ENCODE peak calls at places on chromosome 18, in four cellular contexts. One of them, this sample, is unnamed.

GRCh38 chr18:9631814-9632496 is 17.6 kb upstream of the PPP4R1 start:
- DNase-seq in GM04504: peak; percentile 55
- DNase-seq in AG10803: peak; percentile 85
- DNase-seq in cardiac fibroblast: peak; percentile 93
- DNase-seq in this sample: no peak

GRCh38 chr18:79789901-79790885 is 7.5 kb upstream of the KCNG2 start:
- DNase-seq in GM04504: no peak
- DNase-seq in AG10803: no peak
- DNase-seq in cardiac fibroblast: no peak
- DNase-seq in this sample: no peak

GRCh38 chr18:65737346-65737745 is 13.5 kb upstream of the CDH7 start:
- DNase-seq in GM04504: no peak
- DNase-seq in AG10803: no peak
- DNase-seq in cardiac fibroblast: no peak
- DNase-seq in this sample: no peak

GRCh38 chr18:6729247-6730091 is at the start of gene ARHGAP28:
- DNase-seq in GM04504: peak; percentile 36
- DNase-seq in AG10803: peak; percentile 63
- DNase-seq in cardiac fibroblast: peak; percentile 75
- DNase-seq in this sample: peak; percentile 77

GRCh38 chr18:3704556-3705162 is 254.7 kb downstream of the TGIF1 start:
- DNase-seq in GM04504: no peak
- DNase-seq in AG10803: no peak
- DNase-seq in cardiac fibroblast: no peak
- DNase-seq in this sample: no peak

GRCh38 chr18:48891721-48892120 is 59.0 kb downstream of the SMAD7 start:
- DNase-seq in GM04504: no peak
- DNase-seq in AG10803: no peak
- DNase-seq in cardiac fibroblast: no peak
- DNase-seq in this sample: no peak

GRCh38 chr18:54775686-54776085 is 52.6 kb upstream of the RAB27B start:
- DNase-seq in GM04504: no peak
- DNase-seq in AG10803: peak; percentile 55
- DNase-seq in cardiac fibroblast: peak; percentile 94
- DNase-seq in this sample: peak; percentile 60

GRCh38 chr18:47204908-47205522 is 28.9 kb upstream of the IER3IP1 start:
- DNase-seq in GM04504: peak; percentile 22
- DNase-seq in AG10803: peak; percentile 30
- DNase-seq in cardiac fibroblast: peak; percentile 68
- DNase-seq in this sample: no peak

GRCh38 chr18:573385-573784 is 6.8 kb upstream of the CETN1 start:
- DNase-seq in GM04504: no peak
- DNase-seq in AG10803: no peak
- DNase-seq in cardiac fibroblast: no peak
- DNase-seq in this sample: no peak

GRCh38 chr18:21129586-21130216 is 18.1 kb upstream of the ROCK1 start:
- DNase-seq in GM04504: no peak
- DNase-seq in AG10803: peak; percentile 89
- DNase-seq in cardiac fibroblast: peak; percentile 41
- DNase-seq in this sample: no peak

GRCh38 chr18:23302852-23303527 is 150.1 kb upstream of the RIOK3 start:
- DNase-seq in GM04504: peak; percentile 79
- DNase-seq in AG10803: peak; percentile 98
- DNase-seq in cardiac fibroblast: peak; percentile 94
- DNase-seq in this sample: no peak

GRCh38 chr18:3921826-3922225 is 471.9 kb downstream of the TGIF1 start:
- DNase-seq in GM04504: no peak
- DNase-seq in AG10803: no peak
- DNase-seq in cardiac fibroblast: no peak
- DNase-seq in this sample: no peak